ENCODE peak calls at places on chromosomes 16 and 17, in six cellular contexts. X is dorsolateral prefrontal cortex; C is cardiac muscle cell; B is MCF 10A; H is CD4-positive, alpha-beta T cell; P is fibroblast of lung. V is an unnamed sample.

GRCh38 chr16:28829747-28830146 is 6.9 kb downstream of the ATXN2L start:
- DNase-seq in C (no peak), B (no peak), X (no peak), P (no peak), H (no peak), V (no peak)

GRCh38 chr16:88906535-88907105 is 40.2 kb upstream of the PABPN1L start:
- DNase-seq in X (no peak), P (no peak), B (no peak), H (no peak), C (no peak), V (no peak)

GRCh38 chr17:17269926-17270773 is 10.9 kb downstream of the COPS3 start:
- DNase-seq in H (no peak), P (no peak), X (no peak), C (no peak), B (peak; percentile 16), V (no peak)

GRCh38 chr17:75771334-75772281 is 6.6 kb upstream of the GALK1 start:
- DNase-seq in C (peak; percentile 27), X (no peak), P (peak; percentile 26), H (no peak), B (no peak), V (no peak)

GRCh38 chr16:52435573-52435972 is 111.4 kb downstream of the TOX3 start:
- DNase-seq in B (no peak), P (no peak), X (peak; percentile 11), H (no peak), C (peak; percentile 7), V (no peak)

GRCh38 chr17:83109793-83110645 is 30.6 kb downstream of the METRNL start:
- DNase-seq in P (peak; percentile 94), H (no peak), C (peak; percentile 98), X (no peak), B (peak; percentile 96), V (peak; percentile 97)

GRCh38 chr17:50234581-50234980 is 33.1 kb upstream of the COL1A1 start:
- DNase-seq in P (no peak), B (peak; percentile 29), X (no peak), H (no peak), C (no peak), V (no peak)

GRCh38 chr17:72605543-72605942 is 484.7 kb downstream of the SOX9 start:
- DNase-seq in P (no peak), C (no peak), H (no peak), B (no peak), X (no peak), V (no peak)

GRCh38 chr17:38322156-38322779 is 21.5 kb downstream of the GPR179 start:
- DNase-seq in H (peak; percentile 61), C (peak; percentile 59), B (peak; percentile 68), X (peak; percentile 74), P (peak; percentile 58), V (no peak)

GRCh38 chr16:78628526-78628925 is 529.1 kb downstream of the WWOX start:
- DNase-seq in H (no peak), B (no peak), C (no peak), P (peak; percentile 50), X (no peak), V (no peak)

GRCh38 chr16:4767872-4768548 is 1.0 kb upstream of the ZNF500 start:
- DNase-seq in C (peak; percentile 26), H (no peak), B (peak; percentile 53), X (no peak), P (no peak), V (no peak)

GRCh38 chr16:50830698-50831097 is 88.8 kb downstream of the CYLD start:
- DNase-seq in C (no peak), X (no peak), H (no peak), P (no peak), B (peak; percentile 40), V (peak; percentile 48)

GRCh38 chr17:81064746-81065475 is 30.0 kb downstream of the BAIAP2 start:
- DNase-seq in C (peak; percentile 77), H (no peak), X (peak; percentile 67), P (no peak), B (no peak), V (no peak)

GRCh38 chr17:36496018-36496789 is 9.7 kb downstream of the ZNHIT3 start:
- DNase-seq in X (peak; percentile 48), H (no peak), P (no peak), B (no peak), C (no peak), V (no peak)

GRCh38 chr17:42513686-42514085 is 22.4 kb upstream of the NAGLU start:
- DNase-seq in B (no peak), C (no peak), H (no peak), X (no peak), P (no peak), V (no peak)

GRCh38 chr16:67404740-67405226 is 11.5 kb upstream of the TPPP3 start:
- DNase-seq in H (no peak), X (no peak), B (no peak), C (no peak), P (no peak), V (no peak)

GRCh38 chr16:78365376-78365775 is 265.9 kb downstream of the WWOX start:
- DNase-seq in H (no peak), X (no peak), C (no peak), B (no peak), P (no peak), V (no peak)

GRCh38 chr16:19688396-19689024 is 29.5 kb downstream of the KNOP1 start:
- DNase-seq in X (no peak), B (no peak), P (no peak), C (no peak), H (no peak), V (no peak)

GRCh38 chr16:46768809-46769208 is 20.7 kb upstream of the MYLK3 start:
- DNase-seq in H (no peak), X (no peak), B (no peak), C (no peak), P (no peak), V (no peak)

GRCh38 chr17:62854026-62854425 is 45.9 kb upstream of the MARCHF10 start:
- DNase-seq in C (no peak), B (no peak), X (no peak), H (no peak), P (no peak), V (no peak)

GRCh38 chr17:68161644-68162428 is 86.0 kb upstream of the AMZ2 start:
- DNase-seq in B (no peak), H (no peak), P (no peak), C (no peak), X (no peak), V (peak; percentile 65)

GRCh38 chr16:3691778-3692177 is 25.5 kb downstream of the TRAP1 start:
- DNase-seq in C (no peak), P (no peak), X (no peak), H (no peak), B (no peak), V (no peak)

GRCh38 chr16:82633964-82634600 is 7.3 kb downstream of the CDH13 start:
- DNase-seq in B (peak; percentile 74), H (no peak), X (peak; percentile 81), P (no peak), C (peak; percentile 64), V (no peak)

GRCh38 chr16:4404247-4404966 is 12.0 kb downstream of the CORO7 start:
- DNase-seq in C (peak; percentile 60), B (peak; percentile 38), P (no peak), X (peak; percentile 61), H (peak; percentile 51), V (peak; percentile 85)

GRCh38 chr16:72612271-72612670 is 435.7 kb downstream of the ZFHX3 start:
- DNase-seq in B (no peak), H (no peak), P (peak; percentile 80), C (peak; percentile 33), X (no peak), V (no peak)

GRCh38 chr16:88074041-88074440 is 122.8 kb downstream of the BANP start:
- DNase-seq in P (no peak), H (no peak), C (no peak), X (no peak), B (no peak), V (no peak)

GRCh38 chr17:37373530-37374159 is 2.1 kb upstream of the C17orf78 start:
- DNase-seq in C (peak; percentile 89), B (peak; percentile 93), H (peak; percentile 53), P (peak; percentile 88), X (peak; percentile 74), V (no peak)

GRCh38 chr17:45824901-45825492 is 19.7 kb upstream of the SPPL2C start:
- DNase-seq in X (no peak), B (no peak), P (no peak), C (no peak), H (no peak), V (no peak)

GRCh38 chr17:66714046-66715023 is 120.6 kb upstream of the CACNG5 start:
- DNase-seq in P (no peak), X (no peak), C (no peak), B (no peak), H (no peak), V (no peak)

DNA sequence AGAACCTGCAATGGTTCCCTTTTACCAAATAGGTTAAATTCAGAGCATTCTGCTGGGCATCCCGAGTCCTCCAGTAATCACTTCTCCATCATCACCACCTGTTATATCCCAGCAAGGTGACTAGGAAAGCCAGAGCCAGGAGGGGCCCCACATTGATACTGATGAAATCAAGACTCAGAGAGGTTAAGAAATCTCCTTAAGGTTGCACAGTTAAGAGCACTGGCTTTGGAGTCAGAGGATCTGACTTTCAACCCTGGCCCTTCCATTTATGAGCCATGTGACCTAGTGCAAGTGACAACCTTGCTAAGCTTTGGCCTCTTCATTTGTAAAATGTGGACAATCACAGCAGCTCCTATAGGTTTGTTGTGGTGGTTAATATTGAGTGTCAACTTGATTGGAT is 194.1 kb upstream of the ASIC2 start:
- DNase-seq in C (no peak), X (no peak), H (no peak), P (no peak), B (no peak), V (no peak)
- TF ChIP-seq CTCF in C (no peak), X (no peak), H (no peak), P (no peak), B (no peak), V (no peak)

GRCh38 chr16:75701361-75701760 is at the start of gene DUXB:
- DNase-seq in C (no peak), B (no peak), H (no peak), P (no peak), X (no peak), V (no peak)

GRCh38 chr16:75697571-75697970 is 3.7 kb downstream of the DUXB start:
- DNase-seq in H (no peak), B (no peak), C (no peak), P (no peak), X (no peak), V (peak; percentile 75)

GRCh38 chr16:75695708-75696107 is 5.6 kb downstream of the DUXB start:
- DNase-seq in P (peak; percentile 10), H (no peak), C (no peak), X (no peak), B (peak; percentile 18), V (no peak)
- TF ChIP-seq CTCF in P (no peak), H (no peak), C (peak; percentile 7), X (peak; percentile 10), B (peak; percentile 6), V (no peak)

GRCh38 chr16:23857256-23857891 is 21.6 kb downstream of the PRKCB start:
- DNase-seq in B (no peak), C (no peak), H (no peak), P (no peak), X (no peak), V (peak; percentile 77)
- TF ChIP-seq CTCF in B (no peak), C (no peak), H (no peak), P (no peak), X (no peak), V (no peak)

GRCh38 chr16:63530974-63531373 is 1494.7 kb upstream of the CDH8 start:
- DNase-seq in P (no peak), C (no peak), B (no peak), X (no peak), H (no peak), V (no peak)

GRCh38 chr16:63527404-63527803 is 1491.2 kb upstream of the CDH8 start:
- DNase-seq in H (no peak), X (no peak), P (no peak), B (no peak), C (no peak), V (no peak)

GRCh38 chr16:63530208-63530607 is 1494.0 kb upstream of the CDH8 start:
- DNase-seq in H (no peak), C (peak; percentile 6), B (no peak), P (no peak), X (no peak), V (no peak)
- TF ChIP-seq CTCF in H (no peak), C (peak; percentile 21), B (no peak), P (no peak), X (peak; percentile 25), V (peak; percentile 30)